ENCODE peak calls at places on chromosome X, in four cellular contexts. One of them, this sample, is unnamed.

GRCh38 chrX:35115205-35115604 is 172.6 kb downstream of the FAM47B start:
- DNase-seq in lower leg skin: no peak
- DNase-seq in EH: peak
- DNase-seq in fibroblast of the conjunctiva: no peak
- DNase-seq in this sample: no peak

GRCh38 chrX:72029473-72030411 is 102.0 kb downstream of the RTL5 start:
- DNase-seq in fibroblast of the conjunctiva: peak
- DNase-seq in EH: peak
- DNase-seq in lower leg skin: peak
- DNase-seq in this sample: no peak

GRCh38 chrX:13151806-13152510 is 107.5 kb upstream of the FAM9C start:
- DNase-seq in fibroblast of the conjunctiva: no peak
- DNase-seq in EH: peak
- DNase-seq in lower leg skin: no peak
- DNase-seq in this sample: no peak

GRCh38 chrX:124651031-124651430 is 304.7 kb downstream of the SH2D1A start:
- DNase-seq in lower leg skin: no peak
- DNase-seq in fibroblast of the conjunctiva: no peak
- DNase-seq in EH: no peak
- DNase-seq in this sample: peak

GRCh38 chrX:41589634-41590270 is 99.0 kb upstream of the GPR34 start:
- DNase-seq in lower leg skin: no peak
- DNase-seq in fibroblast of the conjunctiva: no peak
- DNase-seq in EH: peak
- DNase-seq in this sample: no peak

GRCh38 chrX:13364230-13364629 is 44.4 kb upstream of the ATXN3L start:
- DNase-seq in EH: peak
- DNase-seq in fibroblast of the conjunctiva: no peak
- DNase-seq in lower leg skin: no peak
- DNase-seq in this sample: no peak

GRCh38 chrX:48003367-48003757 is 427 bp downstream of the ZNF182 start:
- DNase-seq in fibroblast of the conjunctiva: no peak
- DNase-seq in lower leg skin: no peak
- DNase-seq in EH: no peak
- DNase-seq in this sample: no peak

GRCh38 chrX:97446298-97446882 is 562.7 kb downstream of the RPA4 start:
- DNase-seq in EH: peak
- DNase-seq in fibroblast of the conjunctiva: no peak
- DNase-seq in lower leg skin: no peak
- DNase-seq in this sample: no peak

GRCh38 chrX:149040873-149041535 is 464.1 kb downstream of the IDS start:
- DNase-seq in lower leg skin: no peak
- DNase-seq in fibroblast of the conjunctiva: no peak
- DNase-seq in EH: no peak
- DNase-seq in this sample: no peak

GRCh38 chrX:54045563-54046228 is 1.4 kb upstream of the PHF8 start:
- DNase-seq in lower leg skin: no peak
- DNase-seq in fibroblast of the conjunctiva: no peak
- DNase-seq in EH: no peak
- DNase-seq in this sample: peak

GRCh38 chrX:8773117-8773516 is 28.1 kb downstream of the FAM9A start:
- DNase-seq in EH: no peak
- DNase-seq in lower leg skin: no peak
- DNase-seq in fibroblast of the conjunctiva: no peak
- DNase-seq in this sample: no peak

GRCh38 chrX:48472851-48473717 is 2.9 kb upstream of the FTSJ1 start:
- DNase-seq in EH: peak
- DNase-seq in fibroblast of the conjunctiva: no peak
- DNase-seq in lower leg skin: no peak
- DNase-seq in this sample: no peak

GRCh38 chrX:19347916-19348315 is 4.2 kb downstream of the PDHA1 start:
- DNase-seq in fibroblast of the conjunctiva: no peak
- DNase-seq in EH: peak
- DNase-seq in lower leg skin: no peak
- DNase-seq in this sample: no peak

GRCh38 chrX:96440941-96441340 is 243.7 kb upstream of the DIAPH2 start:
- DNase-seq in lower leg skin: no peak
- DNase-seq in fibroblast of the conjunctiva: no peak
- DNase-seq in EH: no peak
- DNase-seq in this sample: no peak

GRCh38 chrX:13837290-13837745 is 20.4 kb upstream of the GPM6B start:
- DNase-seq in lower leg skin: no peak
- DNase-seq in EH: no peak
- DNase-seq in fibroblast of the conjunctiva: no peak
- DNase-seq in this sample: no peak

GRCh38 chrX:40248822-40249221 is 151.1 kb upstream of the BCOR start:
- DNase-seq in lower leg skin: no peak
- DNase-seq in EH: no peak
- DNase-seq in fibroblast of the conjunctiva: no peak
- DNase-seq in this sample: no peak

GRCh38 chrX:14354541-14354940 is 174.8 kb upstream of the GLRA2 start:
- DNase-seq in fibroblast of the conjunctiva: peak
- DNase-seq in EH: peak
- DNase-seq in lower leg skin: no peak
- DNase-seq in this sample: no peak

GRCh38 chrX:153820601-153821000 is 9.7 kb downstream of the PDZD4 start:
- DNase-seq in lower leg skin: no peak
- DNase-seq in EH: no peak
- DNase-seq in fibroblast of the conjunctiva: no peak
- DNase-seq in this sample: no peak

GRCh38 chrX:155682834-155683233 is 70.1 kb upstream of the TMLHE start:
- DNase-seq in lower leg skin: no peak
- DNase-seq in fibroblast of the conjunctiva: no peak
- DNase-seq in EH: no peak
- DNase-seq in this sample: no peak

GRCh38 chrX:135453381-135453780 is 31.6 kb downstream of the SMIM10L2A start:
- DNase-seq in lower leg skin: no peak
- DNase-seq in fibroblast of the conjunctiva: no peak
- DNase-seq in EH: no peak
- DNase-seq in this sample: no peak

GRCh38 chrX:38798956-38799355 is 2.3 kb upstream of the MID1IP1 start:
- DNase-seq in EH: peak
- DNase-seq in lower leg skin: no peak
- DNase-seq in fibroblast of the conjunctiva: no peak
- DNase-seq in this sample: no peak

GRCh38 chrX:5397409-5397808 is 831.3 kb downstream of the NLGN4X start:
- DNase-seq in EH: no peak
- DNase-seq in lower leg skin: no peak
- DNase-seq in fibroblast of the conjunctiva: no peak
- DNase-seq in this sample: no peak

GRCh38 chrX:21612154-21612553 is 46.0 kb downstream of the KLHL34 start:
- DNase-seq in EH: no peak
- DNase-seq in fibroblast of the conjunctiva: no peak
- DNase-seq in lower leg skin: no peak
- DNase-seq in this sample: no peak

GRCh38 chrX:29662759-29663503 is 552.4 kb upstream of the MAGEB2 start:
- DNase-seq in fibroblast of the conjunctiva: peak
- DNase-seq in EH: peak
- DNase-seq in lower leg skin: no peak
- DNase-seq in this sample: no peak

GRCh38 chrX:17736478-17736855 is 826 bp upstream of the SCML1 start:
- DNase-seq in lower leg skin: no peak
- DNase-seq in EH: no peak
- DNase-seq in fibroblast of the conjunctiva: no peak
- DNase-seq in this sample: no peak

This sample was measured in NCI-H2081 treated with DMSO at 0.1 percent for 48 hours.